ENCODE peak calls at places on chromosome 9, in four cellular contexts. One of them, this sample, is unnamed.

GRCh38 chr9:79012561-79012960 is 559.2 kb upstream of the TLE4 start:
- DNase-seq in non-pigmented ciliary epithelial cell: peak
- DNase-seq in progenitor cell of endocrine pancreas: no peak
- DNase-seq in stomach: no peak
- DNase-seq in this sample: no peak

GRCh38 chr9:32918628-32919027 is 82.8 kb downstream of the APTX start:
- DNase-seq in stomach: no peak
- DNase-seq in non-pigmented ciliary epithelial cell: no peak
- DNase-seq in progenitor cell of endocrine pancreas: no peak
- DNase-seq in this sample: no peak

GRCh38 chr9:131447148-131447547 is 53.3 kb downstream of the PRRC2B start:
- DNase-seq in stomach: no peak
- DNase-seq in non-pigmented ciliary epithelial cell: no peak
- DNase-seq in progenitor cell of endocrine pancreas: no peak
- DNase-seq in this sample: no peak

GRCh38 chr9:137630126-137630525 is 11.3 kb downstream of the EHMT1 start:
- DNase-seq in non-pigmented ciliary epithelial cell: no peak
- DNase-seq in stomach: no peak
- DNase-seq in progenitor cell of endocrine pancreas: no peak
- DNase-seq in this sample: no peak

GRCh38 chr9:87336914-87337333 is 160.7 kb upstream of the DAPK1 start:
- DNase-seq in stomach: peak
- DNase-seq in progenitor cell of endocrine pancreas: no peak
- DNase-seq in non-pigmented ciliary epithelial cell: peak
- DNase-seq in this sample: peak

GRCh38 chr9:20558609-20559016 is 63.7 kb downstream of the MLLT3 start:
- DNase-seq in non-pigmented ciliary epithelial cell: peak
- DNase-seq in stomach: no peak
- DNase-seq in progenitor cell of endocrine pancreas: no peak
- DNase-seq in this sample: no peak

GRCh38 chr9:129752915-129753724 is at the start of gene PTGES:
- DNase-seq in stomach: peak
- DNase-seq in progenitor cell of endocrine pancreas: no peak
- DNase-seq in non-pigmented ciliary epithelial cell: no peak
- DNase-seq in this sample: no peak

GRCh38 chr9:110986529-110986928 is 51.7 kb downstream of the LPAR1 start:
- DNase-seq in progenitor cell of endocrine pancreas: no peak
- DNase-seq in stomach: no peak
- DNase-seq in non-pigmented ciliary epithelial cell: no peak
- DNase-seq in this sample: no peak

GRCh38 chr9:117622347-117622746 is 81.9 kb upstream of the TLR4 start:
- DNase-seq in non-pigmented ciliary epithelial cell: no peak
- DNase-seq in progenitor cell of endocrine pancreas: no peak
- DNase-seq in stomach: no peak
- DNase-seq in this sample: no peak

GRCh38 chr9:23769307-23769935 is 56.6 kb downstream of the ELAVL2 start:
- DNase-seq in non-pigmented ciliary epithelial cell: peak
- DNase-seq in stomach: no peak
- DNase-seq in progenitor cell of endocrine pancreas: no peak
- DNase-seq in this sample: no peak

This sample was measured in NCI-H1048.